ENCODE peak calls at places on chromosome 21, in six cellular contexts. V is IMR-90; R is fibroblast of pulmonary artery; Y is CD8-positive, alpha-beta T cell; X is hepatocyte; J is neural crest cell. Z is an unnamed sample.

GRCh38 chr21:42187976-42188653 is 30.8 kb upstream of the ABCG1 start:
- DNase-seq in R (peak), J (no peak), Y (peak), X (no peak), V (no peak), Z (no peak)

GRCh38 chr21:35106246-35106835 is 57.2 kb upstream of the RUNX1 start:
- DNase-seq in J (no peak), Y (no peak), R (peak), X (no peak), V (no peak), Z (no peak)

GRCh38 chr21:45405819-45406762 is 1.1 kb downstream of the COL18A1 start:
- DNase-seq in J (no peak), Y (no peak), X (peak), V (peak), R (peak), Z (no peak)

GRCh38 chr21:20254964-20255363 is 743.2 kb upstream of the NCAM2 start:
- DNase-seq in Y (no peak), V (no peak), X (no peak), R (no peak), J (no peak), Z (no peak)

GRCh38 chr21:46021978-46022544 is 40.5 kb downstream of the COL6A1 start:
- DNase-seq in Y (no peak), X (peak), J (no peak), V (no peak), R (no peak), Z (no peak)

GRCh38 chr21:45299864-45300785 is 12.4 kb upstream of the POFUT2 start:
- DNase-seq in Y (peak), X (no peak), J (no peak), R (peak), V (peak), Z (peak)

GRCh38 chr21:45460011-45460565 is 55.1 kb downstream of the COL18A1 start:
- DNase-seq in Y (no peak), J (no peak), V (no peak), R (no peak), X (no peak), Z (no peak)

GRCh38 chr21:38361324-38361723 is 104.5 kb downstream of the KCNJ15 start:
- DNase-seq in V (no peak), Y (no peak), J (no peak), R (no peak), X (no peak), Z (no peak)

GRCh38 chr21:31752967-31753366 is 21.0 kb upstream of the SCAF4 start:
- DNase-seq in J (no peak), Y (no peak), V (no peak), R (no peak), X (no peak), Z (no peak)

GRCh38 chr21:45575304-45575992 is 33.2 kb upstream of the SLC19A1 start:
- DNase-seq in V (no peak), X (no peak), Y (no peak), R (no peak), J (no peak), Z (no peak)

GRCh38 chr21:39189857-39190604 is 6.8 kb upstream of the PSMG1 start:
- DNase-seq in J (no peak), Y (no peak), R (no peak), V (peak), X (no peak), Z (peak)

GRCh38 chr21:38434913-38435533 is 63.3 kb downstream of the ERG start:
- DNase-seq in R (peak), J (no peak), Y (no peak), X (peak), V (peak), Z (peak)

GRCh38 chr21:38790961-38791360 is 14.8 kb upstream of the ETS2 start:
- DNase-seq in V (no peak), Y (no peak), R (no peak), X (no peak), J (no peak), Z (no peak)

GRCh38 chr21:26815197-26815596 is 30.0 kb downstream of the ADAMTS1 start:
- DNase-seq in Y (no peak), X (no peak), J (no peak), V (no peak), R (peak), Z (no peak)

GRCh38 chr21:45595574-45596295 is 47.8 kb upstream of the PCBP3 start:
- DNase-seq in X (no peak), J (no peak), R (no peak), Y (no peak), V (no peak), Z (no peak)

GRCh38 chr21:39518055-39518844 is 66.5 kb downstream of the SH3BGR start:
- DNase-seq in J (peak), Y (peak), X (peak), V (peak), R (peak), Z (peak)

GRCh38 chr21:22961248-22961647 is 1963.0 kb downstream of the NCAM2 start:
- DNase-seq in X (no peak), R (no peak), J (no peak), Y (no peak), V (no peak), Z (no peak)

GRCh38 chr21:39071623-39072214 is 111.5 kb downstream of the PSMG1 start:
- DNase-seq in J (no peak), R (peak), X (peak), Y (no peak), V (peak), Z (peak)

GRCh38 chr21:45822429-45823099 is 159.0 kb upstream of the COL6A1 start:
- DNase-seq in V (no peak), J (no peak), X (no peak), R (no peak), Y (no peak), Z (no peak)

GRCh38 chr21:36125513-36126121 is 9.3 kb upstream of the CBR3 start:
- DNase-seq in R (peak), Y (peak), X (peak), V (peak), J (peak), Z (peak)

GRCh38 chr21:31354604-31355443 is 10.8 kb upstream of the TIAM1 start:
- DNase-seq in X (no peak), Y (peak), R (peak), J (no peak), V (peak), Z (peak)

GRCh38 chr21:35294231-35294898 is 245.3 kb upstream of the RUNX1 start:
- DNase-seq in X (peak), J (no peak), V (no peak), R (peak), Y (no peak), Z (no peak)

GRCh38 chr21:27804515-27804914 is 837.6 kb upstream of the ADAMTS5 start:
- DNase-seq in V (no peak), Y (no peak), X (no peak), J (no peak), R (no peak), Z (no peak)

GRCh38 chr21:19034041-19034440 is 630.5 kb upstream of the TMPRSS15 start:
- DNase-seq in J (no peak), V (no peak), X (no peak), Y (no peak), R (no peak), Z (no peak)

GRCh38 chr21:22056904-22057303 is 1058.7 kb downstream of the NCAM2 start:
- DNase-seq in X (no peak), J (no peak), V (no peak), Y (no peak), R (no peak), Z (no peak)

GRCh38 chr21:35352066-35352770 is 303.1 kb upstream of the RUNX1 start:
- DNase-seq in V (peak), X (no peak), R (peak), J (no peak), Y (no peak), Z (peak)

GRCh38 chr21:42525676-42526378 is 12.2 kb downstream of the SLC37A1 start:
- DNase-seq in Y (no peak), J (no peak), X (no peak), R (no peak), V (no peak), Z (no peak)

GRCh38 chr21:23853796-23854379 is 1753.4 kb downstream of the MRPL39 start:
- DNase-seq in R (peak), V (peak), Y (peak), J (no peak), X (peak), Z (peak)

GRCh38 chr21:23292292-23292691 is 2294.1 kb downstream of the NCAM2 start:
- DNase-seq in R (no peak), X (no peak), V (no peak), J (no peak), Y (no peak), Z (no peak)

GRCh38 chr21:42854246-42855010 is 24.9 kb downstream of the WDR4 start:
- DNase-seq in X (no peak), J (no peak), Y (no peak), R (no peak), V (no peak), Z (no peak)

GRCh38 chr21:42672699-42673458 is 19.5 kb downstream of the PDE9A start:
- DNase-seq in R (peak), J (no peak), X (peak), Y (no peak), V (peak), Z (peak)

GRCh38 chr21:34537838-34538237 is 25.8 kb upstream of the KCNE1 start:
- DNase-seq in R (no peak), Y (no peak), X (no peak), J (no peak), V (peak), Z (no peak)

GRCh38 chr21:37787456-37787855 is 128.8 kb downstream of the KCNJ6 start:
- DNase-seq in X (no peak), R (peak), J (no peak), V (peak), Y (no peak), Z (peak)

GRCh38 chr21:39675595-39675994 is 62.9 kb downstream of the B3GALT5 start:
- DNase-seq in J (no peak), Y (no peak), R (no peak), V (no peak), X (no peak), Z (no peak)

GRCh38 chr21:35697321-35697808 is 363.0 kb downstream of the SETD4 start:
- DNase-seq in Y (peak), V (peak), R (peak), X (peak), J (no peak), Z (peak)

GRCh38 chr21:42337830-42338729 is 12.7 kb downstream of the TFF2 start:
- DNase-seq in X (peak), J (peak), V (peak), Y (peak), R (peak), Z (peak)

DNA sequence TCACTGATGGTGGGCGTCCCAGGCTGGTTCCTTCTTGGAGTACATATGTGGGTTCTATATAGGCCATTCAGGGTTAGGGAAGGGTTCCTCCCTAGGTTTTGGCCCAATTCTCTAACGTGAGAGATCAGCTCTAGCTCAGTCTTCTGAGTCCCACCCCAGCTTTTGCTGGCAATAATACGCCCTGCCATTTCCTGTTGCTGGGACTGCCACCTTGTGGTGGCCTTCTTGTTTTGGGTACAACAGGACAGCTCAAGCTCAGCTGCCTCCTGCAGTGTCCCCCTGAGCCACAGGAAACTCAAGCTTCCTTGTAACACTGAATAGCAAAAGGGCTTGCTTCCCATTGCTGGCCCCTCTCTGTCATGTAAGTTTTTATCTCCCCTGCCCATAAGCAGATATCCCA is 77.8 kb downstream of the BACH1 start:
- DNase-seq in X (peak), V (no peak), Y (peak), R (peak), J (peak), Z (peak)
- TF ChIP-seq CTCF in X (peak), V (peak), Y (peak), R (peak), J (peak), Z (peak)

DNA sequence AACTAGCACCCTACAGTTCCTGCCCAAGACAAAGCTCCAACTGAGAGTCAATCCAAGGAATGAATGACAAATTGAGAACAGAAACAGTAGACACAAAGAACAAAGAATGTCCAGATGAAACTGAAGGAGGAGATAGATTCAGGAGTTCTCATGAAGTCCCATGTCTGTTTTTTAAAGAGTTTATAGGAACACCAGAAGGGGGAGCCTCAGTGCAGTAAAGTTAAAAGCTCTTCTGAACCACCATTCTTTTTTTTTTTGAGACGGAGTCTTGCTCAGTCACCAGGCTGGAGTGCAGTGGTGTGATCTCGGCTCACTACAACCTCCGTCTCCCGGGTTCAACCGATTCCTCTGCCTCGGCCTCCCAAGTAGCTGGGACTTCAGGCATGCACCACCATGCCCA is 323.6 kb downstream of the MRPL39 start:
- DNase-seq in R (peak), Y (no peak), X (peak), V (peak), J (no peak), Z (peak)
- TF ChIP-seq CTCF in R (peak), Y (no peak), X (peak), V (peak), J (peak), Z (peak)

GRCh38 chr21:15728046-15728445 is 1.7 kb upstream of the USP25 start:
- DNase-seq in X (no peak), J (no peak), Y (no peak), V (no peak), R (no peak), Z (no peak)

GRCh38 chr21:15731243-15731613 is 1.4 kb downstream of the USP25 start:
- DNase-seq in J (no peak), X (no peak), R (no peak), V (no peak), Y (peak), Z (no peak)

GRCh38 chr21:15729346-15729673 is 472 bp upstream of the USP25 start:
- DNase-seq in Y (no peak), X (no peak), J (no peak), R (no peak), V (peak), Z (no peak)

GRCh38 chr21:15730484-15731242 is 881 bp downstream of the USP25 start:
- DNase-seq in X (peak), R (peak), J (no peak), V (no peak), Y (no peak), Z (no peak)

DNA sequence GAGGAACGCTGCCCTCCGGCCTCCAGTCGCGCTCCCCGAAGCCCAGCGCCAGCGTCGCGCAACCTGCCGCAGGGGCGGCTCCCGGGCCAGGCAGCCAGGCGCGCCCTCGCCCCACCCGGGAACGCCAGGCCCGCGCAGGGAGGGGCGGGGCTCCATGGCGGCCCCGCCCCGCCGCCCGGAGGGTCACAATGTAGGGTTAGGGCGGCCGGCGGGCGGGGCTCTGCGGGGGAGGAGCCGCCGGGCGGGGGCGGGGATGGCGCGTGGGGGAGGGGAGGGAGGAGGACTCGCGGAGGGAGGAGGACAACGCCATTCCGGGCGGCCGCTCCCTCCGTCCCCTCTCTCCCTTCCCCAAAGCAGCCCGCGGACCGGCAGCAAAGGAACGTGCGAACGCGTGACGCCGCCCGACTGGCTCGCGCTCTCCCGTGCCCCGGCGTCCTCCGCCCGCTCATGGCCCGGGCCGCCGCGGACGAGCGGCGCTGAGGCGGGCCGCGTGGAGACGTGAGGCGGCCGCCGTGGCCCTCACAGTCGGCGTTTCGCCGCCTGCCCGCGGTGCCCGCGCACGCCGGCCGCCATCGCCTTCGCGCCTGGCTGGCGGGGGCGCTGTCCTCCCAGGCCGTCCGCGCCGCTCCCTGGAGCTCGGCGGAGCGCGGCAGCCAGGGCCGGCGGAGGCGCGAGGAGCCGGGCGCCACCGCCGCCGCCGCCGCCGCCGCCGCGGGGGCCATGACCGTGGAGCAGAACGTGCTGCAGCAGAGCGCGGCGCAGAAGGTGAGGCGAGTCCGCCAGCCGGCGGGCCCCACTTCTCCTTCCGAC is at the start of gene USP25:
- DNase-seq in R (peak), J (peak), V (peak), X (peak), Y (peak), Z (peak)
- TF ChIP-seq CTCF in R (no peak), J (peak), V (peak), X (no peak), Y (no peak), Z (no peak)

DNA sequence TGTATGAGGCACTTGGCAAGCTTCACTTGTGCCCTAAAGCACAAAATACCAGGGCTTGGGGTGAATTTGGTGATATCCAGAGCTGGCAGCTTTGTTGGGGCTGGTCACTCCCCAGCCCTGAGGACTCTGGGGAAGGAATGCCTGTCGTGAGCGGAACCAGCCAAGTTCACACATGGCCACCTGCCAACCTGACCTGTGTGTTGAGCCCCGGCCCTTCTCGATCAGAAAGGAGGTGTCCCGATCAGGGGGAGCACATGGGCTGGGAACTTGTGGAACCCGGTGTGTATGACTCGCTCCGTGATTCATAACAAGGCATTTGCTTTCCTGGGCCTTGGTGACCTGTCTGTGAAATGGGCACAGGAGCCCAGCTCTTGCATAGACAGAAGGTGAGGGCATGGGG is 43.1 kb downstream of the AGPAT3 start:
- DNase-seq in Y (no peak), V (no peak), J (no peak), R (no peak), X (no peak), Z (no peak)
- TF ChIP-seq CTCF in Y (no peak), V (no peak), J (no peak), R (no peak), X (no peak), Z (no peak)

DNA sequence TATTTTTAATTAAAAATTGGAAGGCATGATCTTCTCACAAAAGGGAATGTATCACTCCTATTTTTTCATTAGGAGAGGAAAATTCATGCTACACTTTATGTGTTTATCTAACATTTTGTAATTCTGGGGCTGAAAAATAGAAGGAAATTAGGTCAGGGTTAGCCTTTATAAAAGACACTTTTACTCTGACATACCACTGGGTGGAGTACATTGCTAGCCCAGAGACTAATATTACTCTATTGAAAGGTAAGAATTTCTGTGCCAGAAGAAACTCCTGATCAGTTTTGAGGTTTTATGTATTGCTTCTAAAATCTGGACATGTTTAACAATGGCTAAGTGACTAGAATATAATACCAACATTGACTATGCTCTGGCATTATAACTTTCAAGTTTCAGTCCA is 724.6 kb downstream of the USP25 start:
- DNase-seq in X (no peak), R (peak), V (no peak), J (no peak), Y (no peak), Z (no peak)
- TF ChIP-seq CTCF in X (peak), R (peak), V (no peak), J (peak), Y (no peak), Z (peak)

Z was measured in brain microvascular endothelial cell.